ENCODE peak calls at places on chromosome 21, in ten cellular contexts. One of them, this sample, is unnamed.
A peak's percentile ranks its signal among the peaks of the same experiment; 100 is the strongest.

GRCh38 chr21:29308456-29308783 is 9.7 kb downstream of the BACH1 start:
- DNase-seq in mucosa of descending colon: no peak
- DNase-seq in GM06990: no peak
- DNase-seq in HAP-1: no peak
- DNase-seq in M059J: peak; percentile 69
- DNase-seq in NCI-H1417: no peak
- DNase-seq in NCI-H748 treated with DMSO at 0.1 percent for 48 hours: no peak
- DNase-seq in stimulated activated CD4-positive, alpha-beta T cell treated with anti-CD3 and anti-CD28 coated beads, Interleukin-12 subunit alpha, Interleukin-12 subunit beta, amount 100 ng/mL, for 4 hours: no peak
- DNase-seq in effector memory CD4-positive, alpha-beta T cell: no peak
- DNase-seq in NCI-H774: no peak
- DNase-seq in this sample: no peak

GRCh38 chr21:32543975-32544374 is 41.3 kb downstream of the TCP10L start:
- DNase-seq in mucosa of descending colon: no peak
- DNase-seq in GM06990: no peak
- DNase-seq in HAP-1: no peak
- DNase-seq in M059J: no peak
- DNase-seq in NCI-H1417: no peak
- DNase-seq in NCI-H748 treated with DMSO at 0.1 percent for 48 hours: no peak
- DNase-seq in stimulated activated CD4-positive, alpha-beta T cell treated with anti-CD3 and anti-CD28 coated beads, Interleukin-12 subunit alpha, Interleukin-12 subunit beta, amount 100 ng/mL, for 4 hours: no peak
- DNase-seq in effector memory CD4-positive, alpha-beta T cell: no peak
- DNase-seq in NCI-H774: no peak
- DNase-seq in this sample: no peak

GRCh38 chr21:45367402-45368351 is 37.3 kb upstream of the COL18A1 start:
- DNase-seq in mucosa of descending colon: no peak
- DNase-seq in GM06990: no peak
- DNase-seq in HAP-1: no peak
- DNase-seq in M059J: no peak
- DNase-seq in NCI-H1417: no peak
- DNase-seq in NCI-H748 treated with DMSO at 0.1 percent for 48 hours: no peak
- DNase-seq in stimulated activated CD4-positive, alpha-beta T cell treated with anti-CD3 and anti-CD28 coated beads, Interleukin-12 subunit alpha, Interleukin-12 subunit beta, amount 100 ng/mL, for 4 hours: no peak
- DNase-seq in effector memory CD4-positive, alpha-beta T cell: no peak
- DNase-seq in NCI-H774: no peak
- DNase-seq in this sample: no peak

GRCh38 chr21:36069713-36070573 is at the start of gene CBR1:
- DNase-seq in mucosa of descending colon: peak; percentile 93
- DNase-seq in GM06990: peak; percentile 93
- DNase-seq in HAP-1: peak; percentile 93
- DNase-seq in M059J: peak; percentile 94
- DNase-seq in NCI-H1417: peak; percentile 95
- DNase-seq in NCI-H748 treated with DMSO at 0.1 percent for 48 hours: peak; percentile 57
- DNase-seq in stimulated activated CD4-positive, alpha-beta T cell treated with anti-CD3 and anti-CD28 coated beads, Interleukin-12 subunit alpha, Interleukin-12 subunit beta, amount 100 ng/mL, for 4 hours: peak; percentile 88
- DNase-seq in effector memory CD4-positive, alpha-beta T cell: peak; percentile 76
- DNase-seq in NCI-H774: peak; percentile 88
- DNase-seq in this sample: peak; percentile 95

GRCh38 chr21:42262826-42263225 is 43.9 kb downstream of the ABCG1 start:
- DNase-seq in mucosa of descending colon: no peak
- DNase-seq in GM06990: no peak
- DNase-seq in HAP-1: no peak
- DNase-seq in M059J: peak; percentile 61
- DNase-seq in NCI-H1417: no peak
- DNase-seq in NCI-H748 treated with DMSO at 0.1 percent for 48 hours: no peak
- DNase-seq in stimulated activated CD4-positive, alpha-beta T cell treated with anti-CD3 and anti-CD28 coated beads, Interleukin-12 subunit alpha, Interleukin-12 subunit beta, amount 100 ng/mL, for 4 hours: no peak
- DNase-seq in effector memory CD4-positive, alpha-beta T cell: no peak
- DNase-seq in NCI-H774: no peak
- DNase-seq in this sample: peak; percentile 77

GRCh38 chr21:41767606-41768370 is 936 bp upstream of the RIPK4 start:
- DNase-seq in mucosa of descending colon: peak; percentile 29
- DNase-seq in GM06990: no peak
- DNase-seq in HAP-1: no peak
- DNase-seq in M059J: peak; percentile 95
- DNase-seq in NCI-H1417: peak; percentile 42
- DNase-seq in NCI-H748 treated with DMSO at 0.1 percent for 48 hours: no peak
- DNase-seq in stimulated activated CD4-positive, alpha-beta T cell treated with anti-CD3 and anti-CD28 coated beads, Interleukin-12 subunit alpha, Interleukin-12 subunit beta, amount 100 ng/mL, for 4 hours: no peak
- DNase-seq in effector memory CD4-positive, alpha-beta T cell: no peak
- DNase-seq in NCI-H774: no peak
- DNase-seq in this sample: no peak

GRCh38 chr21:21200103-21200938 is 202.1 kb downstream of the NCAM2 start:
- DNase-seq in mucosa of descending colon: peak; percentile 29
- DNase-seq in GM06990: no peak
- DNase-seq in HAP-1: no peak
- DNase-seq in M059J: peak; percentile 98
- DNase-seq in NCI-H1417: no peak
- DNase-seq in NCI-H748 treated with DMSO at 0.1 percent for 48 hours: no peak
- DNase-seq in stimulated activated CD4-positive, alpha-beta T cell treated with anti-CD3 and anti-CD28 coated beads, Interleukin-12 subunit alpha, Interleukin-12 subunit beta, amount 100 ng/mL, for 4 hours: no peak
- DNase-seq in effector memory CD4-positive, alpha-beta T cell: no peak
- DNase-seq in NCI-H774: no peak
- DNase-seq in this sample: peak; percentile 37

GRCh38 chr21:44713846-44714245 is 2.5 kb upstream of the TSPEAR start:
- DNase-seq in mucosa of descending colon: no peak
- DNase-seq in GM06990: no peak
- DNase-seq in HAP-1: peak; percentile 1
- DNase-seq in M059J: no peak
- DNase-seq in NCI-H1417: no peak
- DNase-seq in NCI-H748 treated with DMSO at 0.1 percent for 48 hours: no peak
- DNase-seq in stimulated activated CD4-positive, alpha-beta T cell treated with anti-CD3 and anti-CD28 coated beads, Interleukin-12 subunit alpha, Interleukin-12 subunit beta, amount 100 ng/mL, for 4 hours: no peak
- DNase-seq in effector memory CD4-positive, alpha-beta T cell: no peak
- DNase-seq in NCI-H774: no peak
- DNase-seq in this sample: no peak

GRCh38 chr21:45471229-45472052 is 66.5 kb downstream of the COL18A1 start:
- DNase-seq in mucosa of descending colon: peak; percentile 34
- DNase-seq in GM06990: no peak
- DNase-seq in HAP-1: no peak
- DNase-seq in M059J: peak; percentile 90
- DNase-seq in NCI-H1417: no peak
- DNase-seq in NCI-H748 treated with DMSO at 0.1 percent for 48 hours: no peak
- DNase-seq in stimulated activated CD4-positive, alpha-beta T cell treated with anti-CD3 and anti-CD28 coated beads, Interleukin-12 subunit alpha, Interleukin-12 subunit beta, amount 100 ng/mL, for 4 hours: no peak
- DNase-seq in effector memory CD4-positive, alpha-beta T cell: no peak
- DNase-seq in NCI-H774: no peak
- DNase-seq in this sample: peak; percentile 41

GRCh38 chr21:32469628-32470027 is 57.1 kb downstream of the EVA1C start:
- DNase-seq in mucosa of descending colon: no peak
- DNase-seq in GM06990: no peak
- DNase-seq in HAP-1: no peak
- DNase-seq in M059J: no peak
- DNase-seq in NCI-H1417: no peak
- DNase-seq in NCI-H748 treated with DMSO at 0.1 percent for 48 hours: no peak
- DNase-seq in stimulated activated CD4-positive, alpha-beta T cell treated with anti-CD3 and anti-CD28 coated beads, Interleukin-12 subunit alpha, Interleukin-12 subunit beta, amount 100 ng/mL, for 4 hours: no peak
- DNase-seq in effector memory CD4-positive, alpha-beta T cell: no peak
- DNase-seq in NCI-H774: no peak
- DNase-seq in this sample: no peak

GRCh38 chr21:32306021-32306780 is 7.5 kb downstream of the MRAP start:
- DNase-seq in mucosa of descending colon: no peak
- DNase-seq in GM06990: no peak
- DNase-seq in HAP-1: peak; percentile 25
- DNase-seq in M059J: no peak
- DNase-seq in NCI-H1417: no peak
- DNase-seq in NCI-H748 treated with DMSO at 0.1 percent for 48 hours: no peak
- DNase-seq in stimulated activated CD4-positive, alpha-beta T cell treated with anti-CD3 and anti-CD28 coated beads, Interleukin-12 subunit alpha, Interleukin-12 subunit beta, amount 100 ng/mL, for 4 hours: no peak
- DNase-seq in effector memory CD4-positive, alpha-beta T cell: no peak
- DNase-seq in NCI-H774: no peak
- DNase-seq in this sample: no peak

GRCh38 chr21:45507888-45508508 is 34.2 kb downstream of the SLC19A1 start:
- DNase-seq in mucosa of descending colon: no peak
- DNase-seq in GM06990: no peak
- DNase-seq in HAP-1: no peak
- DNase-seq in M059J: no peak
- DNase-seq in NCI-H1417: no peak
- DNase-seq in NCI-H748 treated with DMSO at 0.1 percent for 48 hours: no peak
- DNase-seq in stimulated activated CD4-positive, alpha-beta T cell treated with anti-CD3 and anti-CD28 coated beads, Interleukin-12 subunit alpha, Interleukin-12 subunit beta, amount 100 ng/mL, for 4 hours: no peak
- DNase-seq in effector memory CD4-positive, alpha-beta T cell: no peak
- DNase-seq in NCI-H774: no peak
- DNase-seq in this sample: no peak

GRCh38 chr21:18521204-18521603 is 117.6 kb upstream of the TMPRSS15 start:
- DNase-seq in mucosa of descending colon: no peak
- DNase-seq in GM06990: no peak
- DNase-seq in HAP-1: no peak
- DNase-seq in M059J: no peak
- DNase-seq in NCI-H1417: no peak
- DNase-seq in NCI-H748 treated with DMSO at 0.1 percent for 48 hours: no peak
- DNase-seq in stimulated activated CD4-positive, alpha-beta T cell treated with anti-CD3 and anti-CD28 coated beads, Interleukin-12 subunit alpha, Interleukin-12 subunit beta, amount 100 ng/mL, for 4 hours: no peak
- DNase-seq in effector memory CD4-positive, alpha-beta T cell: no peak
- DNase-seq in NCI-H774: no peak
- DNase-seq in this sample: no peak

GRCh38 chr21:25855591-25855990 is 120.8 kb downstream of the GABPA start:
- DNase-seq in mucosa of descending colon: no peak
- DNase-seq in GM06990: peak; percentile 51
- DNase-seq in HAP-1: no peak
- DNase-seq in M059J: no peak
- DNase-seq in NCI-H1417: no peak
- DNase-seq in NCI-H748 treated with DMSO at 0.1 percent for 48 hours: no peak
- DNase-seq in stimulated activated CD4-positive, alpha-beta T cell treated with anti-CD3 and anti-CD28 coated beads, Interleukin-12 subunit alpha, Interleukin-12 subunit beta, amount 100 ng/mL, for 4 hours: no peak
- DNase-seq in effector memory CD4-positive, alpha-beta T cell: no peak
- DNase-seq in NCI-H774: no peak
- DNase-seq in this sample: no peak

GRCh38 chr21:36630485-36631206 is 68.3 kb upstream of the SIM2 start:
- DNase-seq in mucosa of descending colon: peak; percentile 85
- DNase-seq in GM06990: peak; percentile 18
- DNase-seq in HAP-1: peak; percentile 86
- DNase-seq in M059J: peak; percentile 43
- DNase-seq in NCI-H1417: peak; percentile 50
- DNase-seq in NCI-H748 treated with DMSO at 0.1 percent for 48 hours: peak; percentile 20
- DNase-seq in stimulated activated CD4-positive, alpha-beta T cell treated with anti-CD3 and anti-CD28 coated beads, Interleukin-12 subunit alpha, Interleukin-12 subunit beta, amount 100 ng/mL, for 4 hours: peak; percentile 70
- DNase-seq in effector memory CD4-positive, alpha-beta T cell: peak; percentile 12
- DNase-seq in NCI-H774: peak; percentile 19
- DNase-seq in this sample: peak; percentile 48

GRCh38 chr21:43690346-43690745 is 28.6 kb upstream of the PDXK start:
- DNase-seq in mucosa of descending colon: no peak
- DNase-seq in GM06990: no peak
- DNase-seq in HAP-1: no peak
- DNase-seq in M059J: no peak
- DNase-seq in NCI-H1417: no peak
- DNase-seq in NCI-H748 treated with DMSO at 0.1 percent for 48 hours: no peak
- DNase-seq in stimulated activated CD4-positive, alpha-beta T cell treated with anti-CD3 and anti-CD28 coated beads, Interleukin-12 subunit alpha, Interleukin-12 subunit beta, amount 100 ng/mL, for 4 hours: no peak
- DNase-seq in effector memory CD4-positive, alpha-beta T cell: no peak
- DNase-seq in NCI-H774: no peak
- DNase-seq in this sample: no peak

GRCh38 chr21:38322551-38322950 is 65.8 kb downstream of the KCNJ15 start:
- DNase-seq in mucosa of descending colon: no peak
- DNase-seq in GM06990: no peak
- DNase-seq in HAP-1: no peak
- DNase-seq in M059J: no peak
- DNase-seq in NCI-H1417: no peak
- DNase-seq in NCI-H748 treated with DMSO at 0.1 percent for 48 hours: no peak
- DNase-seq in stimulated activated CD4-positive, alpha-beta T cell treated with anti-CD3 and anti-CD28 coated beads, Interleukin-12 subunit alpha, Interleukin-12 subunit beta, amount 100 ng/mL, for 4 hours: no peak
- DNase-seq in effector memory CD4-positive, alpha-beta T cell: no peak
- DNase-seq in NCI-H774: no peak
- DNase-seq in this sample: no peak

GRCh38 chr21:15743593-15743992 is 13.8 kb downstream of the USP25 start:
- DNase-seq in mucosa of descending colon: no peak
- DNase-seq in GM06990: no peak
- DNase-seq in HAP-1: no peak
- DNase-seq in M059J: no peak
- DNase-seq in NCI-H1417: no peak
- DNase-seq in NCI-H748 treated with DMSO at 0.1 percent for 48 hours: no peak
- DNase-seq in stimulated activated CD4-positive, alpha-beta T cell treated with anti-CD3 and anti-CD28 coated beads, Interleukin-12 subunit alpha, Interleukin-12 subunit beta, amount 100 ng/mL, for 4 hours: no peak
- DNase-seq in effector memory CD4-positive, alpha-beta T cell: no peak
- DNase-seq in NCI-H774: no peak
- DNase-seq in this sample: no peak

GRCh38 chr21:28601708-28602107 is 391.0 kb downstream of the LTN1 start:
- DNase-seq in mucosa of descending colon: no peak
- DNase-seq in GM06990: no peak
- DNase-seq in HAP-1: no peak
- DNase-seq in M059J: no peak
- DNase-seq in NCI-H1417: no peak
- DNase-seq in NCI-H748 treated with DMSO at 0.1 percent for 48 hours: no peak
- DNase-seq in stimulated activated CD4-positive, alpha-beta T cell treated with anti-CD3 and anti-CD28 coated beads, Interleukin-12 subunit alpha, Interleukin-12 subunit beta, amount 100 ng/mL, for 4 hours: no peak
- DNase-seq in effector memory CD4-positive, alpha-beta T cell: no peak
- DNase-seq in NCI-H774: no peak
- DNase-seq in this sample: no peak

GRCh38 chr21:28636988-28637691 is 355.5 kb downstream of the LTN1 start:
- DNase-seq in mucosa of descending colon: no peak
- DNase-seq in GM06990: no peak
- DNase-seq in HAP-1: no peak
- DNase-seq in M059J: peak; percentile 85
- DNase-seq in NCI-H1417: no peak
- DNase-seq in NCI-H748 treated with DMSO at 0.1 percent for 48 hours: no peak
- DNase-seq in stimulated activated CD4-positive, alpha-beta T cell treated with anti-CD3 and anti-CD28 coated beads, Interleukin-12 subunit alpha, Interleukin-12 subunit beta, amount 100 ng/mL, for 4 hours: no peak
- DNase-seq in effector memory CD4-positive, alpha-beta T cell: no peak
- DNase-seq in NCI-H774: no peak
- DNase-seq in this sample: no peak

GRCh38 chr21:46439906-46440305 is 18.8 kb upstream of the DIP2A start:
- DNase-seq in mucosa of descending colon: no peak
- DNase-seq in GM06990: no peak
- DNase-seq in HAP-1: no peak
- DNase-seq in M059J: no peak
- DNase-seq in NCI-H1417: no peak
- DNase-seq in NCI-H748 treated with DMSO at 0.1 percent for 48 hours: no peak
- DNase-seq in stimulated activated CD4-positive, alpha-beta T cell treated with anti-CD3 and anti-CD28 coated beads, Interleukin-12 subunit alpha, Interleukin-12 subunit beta, amount 100 ng/mL, for 4 hours: no peak
- DNase-seq in effector memory CD4-positive, alpha-beta T cell: no peak
- DNase-seq in NCI-H774: no peak
- DNase-seq in this sample: no peak

GRCh38 chr21:36282568-36283230 is 37.3 kb upstream of the MORC3 start:
- DNase-seq in mucosa of descending colon: no peak
- DNase-seq in GM06990: no peak
- DNase-seq in HAP-1: no peak
- DNase-seq in M059J: peak; percentile 91
- DNase-seq in NCI-H1417: no peak
- DNase-seq in NCI-H748 treated with DMSO at 0.1 percent for 48 hours: no peak
- DNase-seq in stimulated activated CD4-positive, alpha-beta T cell treated with anti-CD3 and anti-CD28 coated beads, Interleukin-12 subunit alpha, Interleukin-12 subunit beta, amount 100 ng/mL, for 4 hours: no peak
- DNase-seq in effector memory CD4-positive, alpha-beta T cell: no peak
- DNase-seq in NCI-H774: no peak
- DNase-seq in this sample: no peak

GRCh38 chr21:32705139-32705538 is 22.7 kb downstream of the SYNJ1 start:
- DNase-seq in mucosa of descending colon: no peak
- DNase-seq in GM06990: no peak
- DNase-seq in HAP-1: no peak
- DNase-seq in M059J: peak; percentile 7
- DNase-seq in NCI-H1417: no peak
- DNase-seq in NCI-H748 treated with DMSO at 0.1 percent for 48 hours: no peak
- DNase-seq in stimulated activated CD4-positive, alpha-beta T cell treated with anti-CD3 and anti-CD28 coated beads, Interleukin-12 subunit alpha, Interleukin-12 subunit beta, amount 100 ng/mL, for 4 hours: no peak
- DNase-seq in effector memory CD4-positive, alpha-beta T cell: no peak
- DNase-seq in NCI-H774: no peak
- DNase-seq in this sample: no peak

GRCh38 chr21:36164427-36164784 is 7.8 kb downstream of the DOP1B start:
- DNase-seq in mucosa of descending colon: peak; percentile 53
- DNase-seq in GM06990: no peak
- DNase-seq in HAP-1: no peak
- DNase-seq in M059J: no peak
- DNase-seq in NCI-H1417: peak; percentile 37
- DNase-seq in NCI-H748 treated with DMSO at 0.1 percent for 48 hours: no peak
- DNase-seq in stimulated activated CD4-positive, alpha-beta T cell treated with anti-CD3 and anti-CD28 coated beads, Interleukin-12 subunit alpha, Interleukin-12 subunit beta, amount 100 ng/mL, for 4 hours: no peak
- DNase-seq in effector memory CD4-positive, alpha-beta T cell: no peak
- DNase-seq in NCI-H774: peak; percentile 35
- DNase-seq in this sample: no peak

GRCh38 chr21:17931080-17931479 is 111.9 kb upstream of the C21orf91 start:
- DNase-seq in mucosa of descending colon: no peak
- DNase-seq in GM06990: no peak
- DNase-seq in HAP-1: peak; percentile 32
- DNase-seq in M059J: peak; percentile 7
- DNase-seq in NCI-H1417: no peak
- DNase-seq in NCI-H748 treated with DMSO at 0.1 percent for 48 hours: no peak
- DNase-seq in stimulated activated CD4-positive, alpha-beta T cell treated with anti-CD3 and anti-CD28 coated beads, Interleukin-12 subunit alpha, Interleukin-12 subunit beta, amount 100 ng/mL, for 4 hours: no peak
- DNase-seq in effector memory CD4-positive, alpha-beta T cell: no peak
- DNase-seq in NCI-H774: no peak
- DNase-seq in this sample: no peak

GRCh38 chr21:41509206-41509496 is 1.2 kb upstream of the TMPRSS2 start:
- DNase-seq in mucosa of descending colon: no peak
- DNase-seq in GM06990: no peak
- DNase-seq in HAP-1: no peak
- DNase-seq in M059J: no peak
- DNase-seq in NCI-H1417: no peak
- DNase-seq in NCI-H748 treated with DMSO at 0.1 percent for 48 hours: no peak
- DNase-seq in stimulated activated CD4-positive, alpha-beta T cell treated with anti-CD3 and anti-CD28 coated beads, Interleukin-12 subunit alpha, Interleukin-12 subunit beta, amount 100 ng/mL, for 4 hours: no peak
- DNase-seq in effector memory CD4-positive, alpha-beta T cell: no peak
- DNase-seq in NCI-H774: no peak
- DNase-seq in this sample: no peak

GRCh38 chr21:41643246-41643966 is 123.4 kb downstream of the RIPK4 start:
- DNase-seq in mucosa of descending colon: no peak
- DNase-seq in GM06990: no peak
- DNase-seq in HAP-1: no peak
- DNase-seq in M059J: peak; percentile 80
- DNase-seq in NCI-H1417: no peak
- DNase-seq in NCI-H748 treated with DMSO at 0.1 percent for 48 hours: no peak
- DNase-seq in stimulated activated CD4-positive, alpha-beta T cell treated with anti-CD3 and anti-CD28 coated beads, Interleukin-12 subunit alpha, Interleukin-12 subunit beta, amount 100 ng/mL, for 4 hours: no peak
- DNase-seq in effector memory CD4-positive, alpha-beta T cell: no peak
- DNase-seq in NCI-H774: no peak
- DNase-seq in this sample: no peak

GRCh38 chr21:37647781-37648180 is 268.5 kb downstream of the KCNJ6 start:
- DNase-seq in mucosa of descending colon: no peak
- DNase-seq in GM06990: no peak
- DNase-seq in HAP-1: no peak
- DNase-seq in M059J: no peak
- DNase-seq in NCI-H1417: no peak
- DNase-seq in NCI-H748 treated with DMSO at 0.1 percent for 48 hours: no peak
- DNase-seq in stimulated activated CD4-positive, alpha-beta T cell treated with anti-CD3 and anti-CD28 coated beads, Interleukin-12 subunit alpha, Interleukin-12 subunit beta, amount 100 ng/mL, for 4 hours: no peak
- DNase-seq in effector memory CD4-positive, alpha-beta T cell: no peak
- DNase-seq in NCI-H774: no peak
- DNase-seq in this sample: no peak